ENCODE peak calls at places on chromosomes 4 and X, in eight cellular contexts. H is HS-5; L is glomerular endothelial cell; M is putamen; C is lower lobe of right lung; B is gastrocnemius medialis; R is activated effector memory CD4-positive, alpha-beta T cell treated with Interleukin-2 at 50 U/mL for 16 hours; U is NCI-H1105. J is an unnamed sample.

GRCh38 chrX:13598877-13599276 is 29.5 kb downstream of the EGFL6 start:
- DNase-seq in B (no peak), M (no peak), L (no peak), U (no peak), H (no peak), C (no peak), R (no peak), J (no peak)

GRCh38 chr4:108081251-108081650 is 87.5 kb downstream of the LEF1 start:
- DNase-seq in R (no peak), U (no peak), H (no peak), B (no peak), M (no peak), C (no peak), L (no peak), J (no peak)

GRCh38 chr4:82136161-82136801 is 237.5 kb downstream of the HNRNPD start:
- DNase-seq in L (no peak), R (no peak), M (no peak), H (no peak), U (no peak), C (no peak), B (no peak), J (no peak)

GRCh38 chrX:134599173-134599914 is 58.9 kb downstream of the PLAC1 start:
- DNase-seq in C (no peak), R (no peak), L (no peak), H (no peak), B (peak), U (no peak), M (peak), J (no peak)

GRCh38 chr4:749771-750666 is 44.4 kb downstream of the PCGF3 start:
- DNase-seq in U (no peak), R (no peak), B (peak), M (no peak), C (no peak), H (peak), L (no peak), J (no peak)

GRCh38 chr4:78561677-78562076 is 10.1 kb downstream of the ANXA3 start:
- DNase-seq in L (no peak), H (no peak), C (no peak), B (no peak), R (no peak), M (no peak), U (no peak), J (no peak)

GRCh38 chr4:38034986-38035882 is 75.0 kb downstream of the PTTG2 start:
- DNase-seq in H (peak), R (no peak), C (no peak), M (peak), U (peak), B (no peak), L (peak), J (no peak)

GRCh38 chr4:170097681-170098080 is 7.9 kb upstream of the AADAT start:
- DNase-seq in M (no peak), R (no peak), B (no peak), C (no peak), U (no peak), L (no peak), H (no peak), J (no peak)

GRCh38 chrX:5876984-5877655 is 351.5 kb downstream of the NLGN4X start:
- DNase-seq in H (no peak), C (no peak), L (no peak), M (peak), B (no peak), U (no peak), R (no peak), J (no peak)

GRCh38 chrX:19709812-19710518 is 177.4 kb downstream of the SH3KBP1 start:
- DNase-seq in C (no peak), M (no peak), U (no peak), R (no peak), L (no peak), H (peak), B (no peak), J (no peak)

GRCh38 chr4:130257271-130257670 is 1161.3 kb downstream of the C4orf33 start:
- DNase-seq in R (no peak), C (no peak), H (peak), B (no peak), M (no peak), U (no peak), L (peak), J (no peak)

GRCh38 chrX:38347136-38347535 is 5.3 kb upstream of the OTC start:
- DNase-seq in B (no peak), C (no peak), U (no peak), H (peak), M (no peak), L (peak), R (no peak), J (no peak)

GRCh38 chr4:183626168-183626567 is 32.8 kb downstream of the RWDD4 start:
- DNase-seq in R (no peak), B (no peak), C (no peak), L (no peak), H (no peak), M (no peak), U (no peak), J (no peak)

GRCh38 chrX:47221756-47222155 is 3.3 kb downstream of the CDK16 start:
- DNase-seq in B (no peak), C (no peak), U (no peak), R (no peak), M (no peak), L (no peak), H (no peak), J (no peak)

GRCh38 chr4:71771613-71772012 is 12.3 kb downstream of the GC start:
- DNase-seq in B (no peak), H (no peak), L (no peak), R (no peak), C (no peak), U (no peak), M (no peak), J (no peak)

GRCh38 chr4:15562114-15562513 is 92.4 kb downstream of the CC2D2A start:
- DNase-seq in C (no peak), M (peak), R (no peak), H (no peak), L (no peak), B (no peak), U (no peak), J (no peak)

GRCh38 chr4:58665649-58666048 is 1555.5 kb upstream of the IGFBP7 start:
- DNase-seq in R (no peak), H (no peak), M (no peak), U (peak), B (no peak), C (no peak), L (no peak), J (no peak)

GRCh38 chr4:143337600-143338287 is 1.1 kb downstream of the GAB1 start:
- DNase-seq in R (no peak), L (no peak), C (no peak), H (no peak), B (peak), U (no peak), M (peak), J (no peak)

GRCh38 chrX:100410901-100411801 is 1.1 kb upstream of the PCDH19 start:
- DNase-seq in R (no peak), H (no peak), M (no peak), L (no peak), C (no peak), B (no peak), U (no peak), J (no peak)

J was measured in CD8-positive, alpha-beta T cell.